ENCODE peak calls at places on chromosomes 7 and 10, in four cellular contexts. One of them, this sample, is unnamed.
A peak's percentile ranks its signal among the peaks of the same experiment; 100 is the strongest.

GRCh38 chr10:31650010-31650409 is 278.6 kb downstream of the ARHGAP12 start:
- DNase-seq in H9: no peak
- DNase-seq in NCI-H524 treated with DMSO at 0.1 percent for 48 hours: no peak
- DNase-seq in GDM1: no peak
- DNase-seq in this sample: peak; percentile 84

GRCh38 chr10:106997721-106998120 is 166.8 kb downstream of the SORCS1 start:
- DNase-seq in H9: no peak
- DNase-seq in NCI-H524 treated with DMSO at 0.1 percent for 48 hours: no peak
- DNase-seq in GDM1: no peak
- DNase-seq in this sample: no peak

GRCh38 chr10:132893090-132893489 is 49.3 kb downstream of the CFAP46 start:
- DNase-seq in H9: no peak
- DNase-seq in NCI-H524 treated with DMSO at 0.1 percent for 48 hours: no peak
- DNase-seq in GDM1: no peak
- DNase-seq in this sample: no peak

GRCh38 chr7:43589133-43589478 is 6.2 kb downstream of the STK17A start:
- DNase-seq in H9: no peak
- DNase-seq in NCI-H524 treated with DMSO at 0.1 percent for 48 hours: no peak
- DNase-seq in GDM1: no peak
- DNase-seq in this sample: no peak

GRCh38 chr7:43756368-43757072 is 2.0 kb upstream of the BLVRA start:
- DNase-seq in H9: no peak
- DNase-seq in NCI-H524 treated with DMSO at 0.1 percent for 48 hours: no peak
- DNase-seq in GDM1: peak; percentile 19
- DNase-seq in this sample: peak; percentile 86

GRCh38 chr10:121469797-121470606 is 128.2 kb downstream of the FGFR2 start:
- DNase-seq in H9: no peak
- DNase-seq in NCI-H524 treated with DMSO at 0.1 percent for 48 hours: no peak
- DNase-seq in GDM1: no peak
- DNase-seq in this sample: no peak

GRCh38 chr10:62230344-62231138 is 38.1 kb downstream of the RTKN2 start:
- DNase-seq in H9: no peak
- DNase-seq in NCI-H524 treated with DMSO at 0.1 percent for 48 hours: no peak
- DNase-seq in GDM1: no peak
- DNase-seq in this sample: peak; percentile 20

GRCh38 chr10:35642023-35642792 is at the start of gene FZD8:
- DNase-seq in H9: peak; percentile 93
- DNase-seq in NCI-H524 treated with DMSO at 0.1 percent for 48 hours: peak; percentile 35
- DNase-seq in GDM1: peak; percentile 58
- DNase-seq in this sample: peak; percentile 97

GRCh38 chr7:7881581-7881980 is 87.0 kb upstream of the GLCCI1 start:
- DNase-seq in H9: no peak
- DNase-seq in NCI-H524 treated with DMSO at 0.1 percent for 48 hours: no peak
- DNase-seq in GDM1: no peak
- DNase-seq in this sample: no peak

GRCh38 chr10:78865518-78865835 is 203.3 kb upstream of the ZMIZ1 start:
- DNase-seq in H9: no peak
- DNase-seq in NCI-H524 treated with DMSO at 0.1 percent for 48 hours: no peak
- DNase-seq in GDM1: no peak
- DNase-seq in this sample: peak; percentile 36

This sample was measured in GM03348.